ENCODE peak calls at places on chromosomes 1 and 21, in six cellular contexts. O is MCF 10A, T is RWPE1, J is gastrocnemius medialis, C is left lung, V is WTC11. D is an unnamed sample.

GRCh38 chr1:201461193-201461657 is 7.8 kb downstream of the PHLDA3 start:
- DNase-seq in J (peak), O (peak), C (no peak), T (peak), V (no peak), D (no peak)

GRCh38 chr1:231028676-231029075 is 11.4 kb downstream of the FAM89A start:
- DNase-seq in O (no peak), V (peak), J (no peak), C (no peak), T (no peak), D (no peak)

GRCh38 chr1:66533804-66534745 is at the start of gene SGIP1:
- DNase-seq in O (no peak), J (peak), V (peak), T (no peak), C (no peak), D (peak)

GRCh38 chr1:20154306-20154831 is 15.2 kb downstream of the PLA2G2F start:
- DNase-seq in O (no peak), T (no peak), J (no peak), C (no peak), V (no peak), D (no peak)

GRCh38 chr21:34808569-34809204 is 139.9 kb downstream of the CLIC6 start:
- DNase-seq in T (no peak), V (no peak), O (peak), C (no peak), J (peak), D (no peak)

GRCh38 chr1:115545096-115545720 is 96.6 kb upstream of the VANGL1 start:
- DNase-seq in C (no peak), V (no peak), J (no peak), O (no peak), T (no peak), D (no peak)

GRCh38 chr1:178724734-178725602 is at the start of gene RALGPS2:
- DNase-seq in J (peak), C (peak), V (peak), T (peak), O (peak), D (peak)

GRCh38 chr1:40399984-40400704 is 26.6 kb downstream of the SMAP2 start:
- DNase-seq in C (no peak), V (no peak), T (no peak), O (no peak), J (no peak), D (peak)

GRCh38 chr1:117562581-117563491 is 43.0 kb upstream of the TENT5C start:
- DNase-seq in J (no peak), O (no peak), T (no peak), V (no peak), C (no peak), D (no peak)

GRCh38 chr1:228198977-228199590 is 8.8 kb upstream of the OBSCN start:
- DNase-seq in O (peak), J (no peak), V (no peak), C (no peak), T (peak), D (no peak)

GRCh38 chr1:9309991-9310390 is 17.3 kb downstream of the SPSB1 start:
- DNase-seq in O (no peak), V (no peak), J (no peak), C (no peak), T (no peak), D (no peak)

GRCh38 chr1:110880708-110881374 is 7.9 kb downstream of the CD53 start:
- DNase-seq in V (no peak), C (no peak), T (no peak), O (no peak), J (no peak), D (no peak)

GRCh38 chr1:26915204-26915842 is 1.5 kb upstream of the NR0B2 start:
- DNase-seq in O (peak), J (peak), T (no peak), V (no peak), C (no peak), D (no peak)

GRCh38 chr1:39387452-39387851 is 104.0 kb upstream of the BMP8A start:
- DNase-seq in C (no peak), V (no peak), O (peak), J (no peak), T (peak), D (no peak)
- TF ChIP-seq CTCF in C (no peak), V (no peak), O (peak), J (no peak), T (no peak), D (no peak)

GRCh38 chr1:161166669-161167548 is 683 bp downstream of the PPOX start:
- DNase-seq in V (peak), C (peak), J (no peak), T (no peak), O (peak), D (no peak)
- TF ChIP-seq CTCF in V (no peak), C (no peak), J (no peak), T (no peak), O (no peak), D (no peak)

DNA sequence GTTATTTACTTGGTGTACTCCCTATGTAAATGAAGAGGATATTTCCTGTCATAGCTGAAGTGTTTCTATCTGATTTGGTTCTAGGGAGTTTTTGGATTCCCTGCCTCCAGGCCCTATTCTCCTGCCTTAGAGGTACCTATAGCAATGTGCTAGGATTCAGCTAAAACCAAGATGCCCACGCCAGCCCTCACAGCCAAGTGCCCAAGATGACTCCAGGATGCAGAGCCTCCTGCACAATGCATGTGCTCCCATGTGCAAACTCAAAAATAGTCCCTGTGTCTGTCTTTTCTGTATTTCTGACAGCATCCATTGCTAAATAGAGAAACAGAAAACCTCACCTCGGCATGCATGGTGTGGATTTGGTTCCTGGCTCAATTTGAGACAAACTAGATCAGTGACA is 887 bp upstream of the TARBP1 start:
- DNase-seq in O (no peak), J (no peak), T (no peak), V (no peak), C (no peak), D (no peak)
- TF ChIP-seq CTCF in O (no peak), J (no peak), T (no peak), V (no peak), C (no peak), D (no peak)

GRCh38 chr21:41956926-41957729 is 3.3 kb upstream of the C2CD2 start:
- DNase-seq in C (no peak), V (no peak), J (peak), T (peak), O (peak), D (no peak)

GRCh38 chr21:41957991-41958766 is 4.4 kb upstream of the C2CD2 start:
- DNase-seq in T (peak), O (peak), C (no peak), J (peak), V (no peak), D (no peak)

GRCh38 chr21:41961282-41961701 is 7.5 kb upstream of the C2CD2 start:
- DNase-seq in T (no peak), C (no peak), V (no peak), J (no peak), O (no peak), D (no peak)

GRCh38 chr21:41960386-41960785 is 6.6 kb upstream of the C2CD2 start:
- DNase-seq in O (no peak), J (no peak), C (no peak), V (no peak), T (no peak), D (no peak)

GRCh38 chr21:41958886-41959563 is 5.2 kb upstream of the C2CD2 start:
- DNase-seq in V (no peak), J (peak), C (no peak), O (peak), T (peak), D (no peak)
- TF ChIP-seq CTCF in V (no peak), J (no peak), C (no peak), O (no peak), T (no peak), D (no peak)

DNA sequence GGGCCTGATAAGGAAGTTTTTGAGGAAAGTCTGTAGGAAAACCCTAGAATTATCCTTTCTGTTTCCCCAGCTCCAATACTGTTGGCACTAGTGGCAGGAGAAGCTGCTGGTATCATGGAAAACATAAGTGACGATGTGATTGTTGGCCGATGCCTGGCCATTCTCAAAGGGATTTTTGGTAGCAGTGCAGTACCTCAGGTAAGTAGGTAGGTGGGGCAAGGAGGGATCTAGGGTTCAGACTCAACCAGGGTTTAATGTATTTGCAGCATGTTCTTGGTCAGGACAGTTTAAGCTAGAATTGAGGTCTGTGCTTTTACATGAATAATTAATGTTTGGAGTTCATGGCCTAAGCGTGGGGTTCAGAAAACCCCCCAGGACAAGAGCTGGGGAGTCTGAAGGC is 62.1 kb downstream of the KDM1A start:
- DNase-seq in O (no peak), T (peak), C (no peak), J (no peak), V (peak), D (no peak)
- TF ChIP-seq CTCF in O (no peak), T (no peak), C (no peak), J (no peak), V (peak), D (no peak)

GRCh38 chr1:23796466-23797271 is 3.9 kb downstream of the GALE start:
- DNase-seq in O (peak), J (no peak), V (peak), C (no peak), T (no peak), D (no peak)
- TF ChIP-seq CTCF in O (no peak), J (peak), V (no peak), C (no peak), T (no peak), D (no peak)